ENCODE peak calls at places on chromosomes 7 and 10, in six cellular contexts. One of them, this sample, is unnamed.

GRCh38 chr7:70719120-70719519 is 412.8 kb upstream of the GALNT17 start:
- DNase-seq in K562: no peak
- DNase-seq in HCT116: no peak
- DNase-seq in HepG2: no peak
- DNase-seq in H1: no peak
- DNase-seq in GM12878: no peak
- DNase-seq in this sample: no peak

GRCh38 chr10:5604236-5604925 is 62.0 kb downstream of the ASB13 start:
- DNase-seq in H1: no peak
- DNase-seq in GM12878: no peak
- DNase-seq in HepG2: no peak
- DNase-seq in HCT116: no peak
- DNase-seq in K562: no peak
- DNase-seq in this sample: no peak

GRCh38 chr7:55181774-55182173 is 163.0 kb downstream of the EGFR start:
- DNase-seq in K562: no peak
- DNase-seq in GM12878: no peak
- DNase-seq in H1: no peak
- DNase-seq in HepG2: no peak
- DNase-seq in HCT116: no peak
- DNase-seq in this sample: no peak

GRCh38 chr10:74988787-74989574 is 122.5 kb upstream of the SAMD8 start:
- DNase-seq in H1: no peak
- DNase-seq in GM12878: no peak
- DNase-seq in K562: no peak
- DNase-seq in HCT116: no peak
- DNase-seq in HepG2: no peak
- DNase-seq in this sample: peak

GRCh38 chr7:20352573-20353304 is 22.0 kb downstream of the ITGB8 start:
- DNase-seq in GM12878: no peak
- DNase-seq in HepG2: no peak
- DNase-seq in K562: no peak
- DNase-seq in H1: no peak
- DNase-seq in HCT116: peak
- DNase-seq in this sample: peak

GRCh38 chr10:117736655-117737054 is 194.1 kb downstream of the EMX2 start:
- DNase-seq in HepG2: peak
- DNase-seq in H1: no peak
- DNase-seq in HCT116: peak
- DNase-seq in GM12878: no peak
- DNase-seq in K562: no peak
- DNase-seq in this sample: no peak

GRCh38 chr10:124975977-124976514 is 34.1 kb downstream of the ZRANB1 start:
- DNase-seq in GM12878: peak
- DNase-seq in H1: no peak
- DNase-seq in K562: no peak
- DNase-seq in HCT116: no peak
- DNase-seq in HepG2: no peak
- DNase-seq in this sample: peak

GRCh38 chr10:63247771-63248170 is 114.6 kb downstream of the NRBF2 start:
- DNase-seq in K562: no peak
- DNase-seq in H1: no peak
- DNase-seq in GM12878: no peak
- DNase-seq in HepG2: no peak
- DNase-seq in HCT116: no peak
- DNase-seq in this sample: peak

GRCh38 chr10:1241973-1242935 is 186.1 kb downstream of the WDR37 start:
- DNase-seq in K562: no peak
- DNase-seq in H1: no peak
- DNase-seq in HepG2: no peak
- DNase-seq in GM12878: no peak
- DNase-seq in HCT116: no peak
- DNase-seq in this sample: no peak

GRCh38 chr7:11625669-11626068 is 206.3 kb downstream of the THSD7A start:
- DNase-seq in HepG2: no peak
- DNase-seq in K562: no peak
- DNase-seq in HCT116: no peak
- DNase-seq in GM12878: no peak
- DNase-seq in H1: no peak
- DNase-seq in this sample: peak

DNA sequence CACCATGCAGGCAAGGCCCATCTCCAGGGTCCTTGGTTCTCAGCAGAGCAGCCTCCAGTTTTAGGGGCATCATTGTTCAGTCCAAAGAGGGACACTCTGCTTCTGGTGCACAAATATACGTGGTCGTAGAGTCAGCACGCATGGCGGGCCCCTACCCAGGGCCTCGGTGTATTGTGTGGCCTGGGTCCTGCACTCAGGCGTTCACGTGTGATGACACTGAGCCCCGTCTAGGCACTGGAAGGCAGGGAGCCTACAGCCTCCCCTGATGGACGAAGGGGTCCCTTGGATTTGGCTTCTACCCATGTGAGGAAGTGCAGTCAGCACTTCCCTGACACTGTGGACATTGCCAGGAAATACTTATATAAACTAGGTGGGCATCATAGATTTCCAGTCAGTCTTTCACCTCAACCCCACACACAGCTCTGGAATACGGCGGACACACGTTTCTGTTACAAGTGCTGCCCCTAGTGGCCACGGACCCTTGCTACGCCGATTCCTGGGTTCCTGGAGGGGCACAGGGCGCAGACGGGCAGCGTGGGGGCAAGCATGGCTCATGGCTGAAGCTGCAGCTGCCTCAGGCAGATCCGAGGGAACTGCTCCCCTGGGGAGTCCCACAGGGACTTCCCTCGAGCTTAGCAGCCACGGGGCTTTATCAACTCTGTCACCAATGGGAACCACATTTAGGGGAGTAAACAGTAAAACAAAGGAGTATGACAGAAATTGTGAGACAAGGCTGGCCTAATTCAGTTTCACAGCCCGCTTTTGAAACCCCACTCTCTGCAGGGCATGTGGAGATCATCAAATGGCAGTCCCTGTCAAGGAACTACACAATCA is 25.4 kb downstream of the AIFM2 start:
- DNase-seq in H1: peak
- DNase-seq in HepG2: peak
- DNase-seq in HCT116: no peak
- DNase-seq in K562: peak
- DNase-seq in GM12878: peak
- DNase-seq in this sample: no peak
- TF ChIP-seq MAX in H1: peak
- TF ChIP-seq MAX in HepG2: no peak
- TF ChIP-seq MAX in HCT116: no peak
- TF ChIP-seq MAX in K562: no peak
- TF ChIP-seq MAX in GM12878: peak
- TF ChIP-seq MAX in this sample: no peak

GRCh38 chr10:14423111-14423744 is 92.5 kb upstream of the FRMD4A start:
- DNase-seq in H1: no peak
- DNase-seq in HCT116: no peak
- DNase-seq in K562: no peak
- DNase-seq in HepG2: no peak
- DNase-seq in GM12878: no peak
- DNase-seq in this sample: no peak

GRCh38 chr10:14433147-14433546 is 102.4 kb upstream of the FRMD4A start:
- DNase-seq in HCT116: no peak
- DNase-seq in GM12878: no peak
- DNase-seq in HepG2: no peak
- DNase-seq in K562: no peak
- DNase-seq in H1: no peak
- DNase-seq in this sample: no peak

GRCh38 chr10:14431868-14432267 is 101.1 kb upstream of the FRMD4A start:
- DNase-seq in GM12878: no peak
- DNase-seq in HCT116: no peak
- DNase-seq in H1: no peak
- DNase-seq in HepG2: no peak
- DNase-seq in K562: no peak
- DNase-seq in this sample: no peak

GRCh38 chr10:14425031-14425430 is 94.3 kb upstream of the FRMD4A start:
- DNase-seq in K562: no peak
- DNase-seq in HCT116: no peak
- DNase-seq in HepG2: no peak
- DNase-seq in GM12878: no peak
- DNase-seq in H1: no peak
- DNase-seq in this sample: no peak

GRCh38 chr10:14429043-14429713 is 98.5 kb upstream of the FRMD4A start:
- DNase-seq in HCT116: no peak
- DNase-seq in H1: no peak
- DNase-seq in GM12878: no peak
- DNase-seq in K562: no peak
- DNase-seq in HepG2: no peak
- DNase-seq in this sample: no peak
- H3K9ac ChIP-seq in HCT116: no peak
- H3K9ac ChIP-seq in H1: no peak
- H3K9ac ChIP-seq in GM12878: no peak
- H3K9ac ChIP-seq in K562: no peak
- H3K9ac ChIP-seq in HepG2: no peak
- H3K9ac ChIP-seq in this sample: no peak

GRCh38 chr7:27166475-27167169 is 1.3 kb upstream of the HOXA9 start:
- DNase-seq in K562: no peak
- DNase-seq in H1: no peak
- DNase-seq in HCT116: no peak
- DNase-seq in GM12878: no peak
- DNase-seq in HepG2: no peak
- DNase-seq in this sample: no peak
- TF ChIP-seq EZH2 in K562: no peak
- TF ChIP-seq EZH2 in H1: peak
- TF ChIP-seq EZH2 in HCT116: no peak
- TF ChIP-seq EZH2 in GM12878: peak
- TF ChIP-seq EZH2 in HepG2: no peak
- TF ChIP-seq EZH2 in this sample: no peak

DNA sequence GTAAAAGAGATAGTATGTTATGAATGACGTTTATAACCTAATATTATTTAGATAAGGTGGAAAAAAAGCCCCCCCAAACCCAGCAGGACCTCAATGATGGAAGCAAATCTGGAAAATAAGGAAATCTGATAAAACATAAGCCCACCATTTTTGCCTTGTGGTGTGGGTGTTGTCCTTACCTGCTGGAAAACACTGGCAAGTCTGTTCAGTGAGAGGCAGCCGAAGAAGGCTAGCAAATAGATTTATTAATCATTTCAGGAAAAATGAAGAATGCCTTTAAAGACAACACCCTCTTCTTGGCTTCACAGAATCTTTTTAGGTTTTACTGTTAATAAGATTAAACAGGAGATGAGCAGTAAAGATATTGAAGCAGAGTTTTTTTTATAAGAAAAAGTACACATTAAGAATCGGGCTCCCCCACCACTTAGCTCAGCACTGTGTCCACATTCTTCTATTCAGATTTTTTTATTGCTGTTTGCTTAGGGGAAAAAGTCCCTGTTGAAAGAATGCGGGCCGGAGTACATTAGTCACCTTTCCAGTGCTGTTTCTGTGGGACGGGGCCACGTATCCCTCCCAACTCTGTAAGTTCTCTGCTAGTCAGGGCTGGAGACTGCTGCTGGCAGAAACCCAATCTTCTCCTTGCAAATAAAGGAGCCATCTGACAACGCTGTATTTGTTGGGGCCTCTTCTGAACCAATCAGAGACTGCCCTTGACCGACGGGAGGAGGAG is 104.1 kb downstream of the EVX1 start:
- DNase-seq in HepG2: peak
- DNase-seq in H1: no peak
- DNase-seq in HCT116: peak
- DNase-seq in GM12878: no peak
- DNase-seq in K562: no peak
- DNase-seq in this sample: peak
- TF ChIP-seq MAX in HepG2: no peak
- TF ChIP-seq MAX in H1: no peak
- TF ChIP-seq MAX in HCT116: no peak
- TF ChIP-seq MAX in GM12878: no peak
- TF ChIP-seq MAX in K562: no peak
- TF ChIP-seq MAX in this sample: no peak

GRCh38 chr7:25260862-25261454 is 32.7 kb upstream of the NPVF start:
- DNase-seq in HCT116: no peak
- DNase-seq in HepG2: no peak
- DNase-seq in H1: no peak
- DNase-seq in K562: no peak
- DNase-seq in GM12878: no peak
- DNase-seq in this sample: no peak
- H3K9ac ChIP-seq in HCT116: no peak
- H3K9ac ChIP-seq in HepG2: no peak
- H3K9ac ChIP-seq in H1: no peak
- H3K9ac ChIP-seq in K562: no peak
- H3K9ac ChIP-seq in GM12878: no peak
- H3K9ac ChIP-seq in this sample: no peak